ENCODE peak calls at places on chromosomes 11 and 22, in five cellular contexts. N, G, C, X and L are unnamed samples.

GRCh38 chr11:121889168-121889567 is 226.8 kb downstream of the BLID start:
- DNase-seq in N (no peak), G (no peak), C (no peak), X (no peak), L (no peak)

GRCh38 chr11:35163209-35163608 is 24.2 kb downstream of the CD44 start:
- DNase-seq in N (peak; percentile 55), G (no peak), C (no peak), X (no peak), L (no peak)

GRCh38 chr11:30585892-30586250 is 282 bp downstream of the MPPED2 start:
- DNase-seq in N (no peak), G (peak; percentile 51), C (no peak), X (no peak), L (no peak)

GRCh38 chr11:6920702-6921101 is at the start of gene OR2D3:
- DNase-seq in N (no peak), G (no peak), C (no peak), X (no peak), L (no peak)

GRCh38 chr11:77377734-77378133 is 76.2 kb upstream of the GDPD4 start:
- DNase-seq in N (peak; percentile 10), G (no peak), C (no peak), X (no peak), L (no peak)

GRCh38 chr22:47157093-47157420 is 394.6 kb downstream of the TBC1D22A start:
- DNase-seq in N (no peak), G (no peak), C (no peak), X (no peak), L (no peak)

GRCh38 chr11:130781906-130782305 is 134.4 kb downstream of the SNX19 start:
- DNase-seq in N (peak; percentile 87), G (no peak), C (no peak), X (no peak), L (peak; percentile 43)

GRCh38 chr11:14698771-14699170 is 55.2 kb downstream of the PDE3B start:
- DNase-seq in N (no peak), G (no peak), C (no peak), X (no peak), L (no peak)

GRCh38 chr22:23218053-23218866 is 38.0 kb downstream of the BCR start:
- DNase-seq in N (no peak), G (no peak), C (no peak), X (no peak), L (no peak)

GRCh38 chr11:47800759-47801158 is 33.6 kb upstream of the FNBP4 start:
- DNase-seq in N (no peak), G (no peak), C (no peak), X (no peak), L (no peak)

GRCh38 chr11:61830318-61831105 is 2.4 kb downstream of the FADS2 start:
- DNase-seq in N (no peak), G (no peak), C (no peak), X (no peak), L (peak; percentile 71)

GRCh38 chr11:93694586-93694985 is 33.1 kb downstream of the CEP295 start:
- DNase-seq in N (no peak), G (no peak), C (no peak), X (no peak), L (no peak)

GRCh38 chr11:1931326-1931725 is 11.8 kb downstream of the TNNT3 start:
- DNase-seq in N (no peak), G (no peak), C (no peak), X (no peak), L (no peak)

GRCh38 chr11:84164722-84165121 is 878.6 kb upstream of the CCDC90B start:
- DNase-seq in N (peak; percentile 5), G (no peak), C (no peak), X (no peak), L (no peak)

GRCh38 chr11:86577663-86578636 is 94.5 kb downstream of the ME3 start:
- DNase-seq in N (peak; percentile 67), G (no peak), C (no peak), X (no peak), L (no peak)

GRCh38 chr11:10309163-10310093 is 4.6 kb downstream of the ADM start:
- DNase-seq in N (peak; percentile 87), G (peak; percentile 44), C (no peak), X (no peak), L (peak; percentile 83)

GRCh38 chr22:27318516-27318915 is 483.0 kb downstream of the MN1 start:
- DNase-seq in N (peak; percentile 96), G (peak; percentile 7), C (no peak), X (no peak), L (peak; percentile 73)

GRCh38 chr11:65639623-65640482 is 2.0 kb downstream of the SIPA1 start:
- DNase-seq in N (no peak), G (no peak), C (no peak), X (no peak), L (no peak)

GRCh38 chr11:128716231-128716630 is 22.4 kb downstream of the FLI1 start:
- DNase-seq in N (peak; percentile 73), G (no peak), C (no peak), X (no peak), L (no peak)

GRCh38 chr22:27580311-27580897 is 221.2 kb downstream of the MN1 start:
- DNase-seq in N (no peak), G (no peak), C (no peak), X (no peak), L (no peak)

GRCh38 chr11:83722392-83722791 is 436.2 kb upstream of the CCDC90B start:
- DNase-seq in N (no peak), G (no peak), C (no peak), X (no peak), L (no peak)

GRCh38 chr11:118923721-118924587 is 1.8 kb downstream of the BCL9L start:
- DNase-seq in N (no peak), G (no peak), C (no peak), X (no peak), L (peak; percentile 48)

GRCh38 chr11:3944198-3944597 is 88.7 kb downstream of the STIM1 start:
- DNase-seq in N (no peak), G (no peak), C (no peak), X (no peak), L (no peak)

GRCh38 chr11:60985501-60985900 is 14.0 kb downstream of the CD6 start:
- DNase-seq in N (no peak), G (no peak), C (no peak), X (no peak), L (no peak)

GRCh38 chr11:100810666-100811065 is 123.6 kb downstream of the ARHGAP42 start:
- DNase-seq in N (no peak), G (no peak), C (no peak), X (no peak), L (no peak)

GRCh38 chr11:78651923-78652602 is 77.4 kb upstream of the NARS2 start:
- DNase-seq in N (no peak), G (no peak), C (no peak), X (no peak), L (no peak)

GRCh38 chr11:78654071-78654470 is 79.4 kb upstream of the NARS2 start:
- DNase-seq in N (no peak), G (no peak), C (no peak), X (no peak), L (no peak)

GRCh38 chr11:78652866-78653265 is 78.2 kb upstream of the NARS2 start:
- DNase-seq in N (no peak), G (no peak), C (no peak), X (no peak), L (no peak)

GRCh38 chr11:78654866-78655265 is 80.2 kb upstream of the NARS2 start:
- DNase-seq in N (no peak), G (no peak), C (no peak), X (no peak), L (no peak)

GRCh38 chr11:78653294-78653909 is 78.7 kb upstream of the NARS2 start:
- DNase-seq in N (no peak), G (no peak), C (no peak), X (no peak), L (no peak)
- H2BK12ac ChIP-seq in N (no peak overlapping the region), G (no peak overlapping the region), C (no peak overlapping the region), X (no peak overlapping the region), L (no peak overlapping the region)

DNA sequence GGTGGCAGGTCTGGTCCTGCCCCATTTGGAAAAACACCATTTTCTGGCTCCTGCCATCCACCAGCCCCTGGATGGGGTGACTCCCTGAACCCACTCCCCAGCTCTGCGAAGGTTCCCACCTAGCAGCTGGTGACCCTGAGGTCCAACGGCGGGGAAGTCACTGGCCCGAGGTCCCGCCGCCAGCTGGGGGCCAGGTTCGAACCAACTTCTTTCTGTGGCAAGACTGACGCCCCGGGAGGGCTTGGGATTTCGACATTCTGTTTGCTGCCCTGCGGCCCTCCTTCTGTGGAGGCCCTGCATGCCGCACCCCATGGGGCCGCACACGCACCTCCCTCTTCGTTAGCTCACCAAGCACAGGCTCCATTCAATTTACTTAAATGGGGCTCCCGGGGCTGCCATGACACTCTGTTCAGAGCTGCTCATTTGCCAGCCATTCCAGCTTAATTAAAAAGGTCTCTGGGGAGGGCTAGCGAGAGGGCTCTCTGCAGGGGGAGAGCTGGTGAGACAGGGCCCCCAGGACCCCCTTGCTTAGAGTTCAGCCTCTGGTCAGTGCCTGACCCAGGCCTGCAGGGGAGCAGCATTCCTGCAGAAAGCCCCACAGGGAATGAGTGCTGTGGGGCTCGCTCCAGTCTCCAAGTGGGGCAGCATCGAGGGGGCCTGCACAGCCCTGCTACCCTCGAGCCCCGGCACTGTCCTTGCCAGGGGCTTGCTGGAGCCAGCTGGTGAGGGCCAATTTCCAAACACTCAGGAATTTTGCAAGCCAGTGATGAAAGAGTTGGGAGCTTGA is 80.6 kb downstream of the CACNA1I start:
- DNase-seq in N (no peak), G (no peak), C (no peak), X (no peak), L (no peak)
- H2BK12ac ChIP-seq in N (no peak overlapping the region), G (no peak overlapping the region), C (no peak overlapping the region), X (no peak overlapping the region), L (no peak overlapping the region)

DNA sequence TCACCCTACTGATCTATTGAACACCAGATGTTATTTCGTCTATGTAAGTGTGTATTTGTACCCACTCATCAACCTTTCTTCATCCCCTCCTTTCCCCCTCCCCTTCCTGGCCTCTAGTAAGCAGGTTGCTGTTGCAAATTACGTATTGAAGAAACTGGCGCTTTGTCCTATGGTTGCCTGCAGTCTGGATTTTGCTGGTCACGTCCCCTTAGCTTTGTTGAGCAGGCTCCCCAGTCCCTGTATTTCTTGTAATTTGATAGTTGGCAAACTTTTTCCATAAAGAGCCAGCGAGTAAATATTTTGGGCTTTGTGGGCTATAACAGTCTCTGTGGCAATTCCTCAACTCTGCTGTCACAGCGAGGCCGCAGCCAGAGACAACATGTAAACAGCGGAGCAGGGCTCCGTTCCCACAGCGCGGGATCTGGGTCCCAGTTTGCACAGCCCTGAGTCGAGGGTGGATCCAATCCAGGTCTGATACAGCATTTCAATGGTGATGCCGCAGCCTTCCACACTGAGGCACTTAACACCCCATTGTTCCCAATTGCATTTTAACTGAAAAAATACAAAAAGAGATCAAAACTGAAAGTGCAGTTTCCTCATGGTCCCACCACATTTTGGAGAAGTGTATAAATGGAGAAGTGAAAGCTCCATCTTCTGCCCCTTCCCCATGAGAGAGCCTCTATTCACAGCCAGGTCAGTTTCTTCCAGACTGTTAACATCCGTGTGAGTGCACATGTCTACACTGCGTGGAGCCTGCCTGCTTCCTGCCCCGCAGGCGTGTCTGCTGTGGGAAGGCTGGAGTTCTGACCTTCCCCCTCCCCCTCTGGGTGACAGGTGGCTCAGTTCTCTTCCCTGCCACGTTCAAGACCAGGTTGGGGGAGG is 89.0 kb downstream of the RPS6KA4 start:
- DNase-seq in N (peak; percentile 57), G (peak; percentile 8), C (no peak), X (no peak), L (no peak)
- H2BK12ac ChIP-seq in N (no peak overlapping the region), G (no peak overlapping the region), C (no peak overlapping the region), X (no peak overlapping the region), L (peak overlapping the region; percentile 51)

DNA sequence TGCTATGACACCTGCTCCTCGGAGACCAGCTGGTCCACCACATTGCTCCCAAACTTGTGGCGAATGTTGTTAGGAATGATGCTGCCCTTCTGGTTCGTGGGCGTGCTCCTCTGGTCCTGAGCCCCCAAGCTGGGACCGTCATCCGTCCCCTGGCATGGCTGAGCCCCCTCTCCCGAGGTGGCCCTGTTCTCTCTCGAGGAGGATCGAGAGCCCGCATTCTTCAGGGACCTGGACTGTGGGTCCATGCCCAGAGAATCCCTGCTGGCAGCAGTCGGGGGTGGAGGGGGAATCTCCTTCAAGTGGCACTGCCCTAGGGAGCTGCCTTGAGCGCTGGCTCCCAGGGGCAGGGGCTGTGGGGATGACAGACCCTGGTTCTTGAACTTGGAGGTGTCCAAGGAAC is 17.4 kb downstream of the TST start:
- DNase-seq in N (no peak), G (no peak), C (no peak), X (no peak), L (no peak)
- H2BK12ac ChIP-seq in N (no peak overlapping the region), G (no peak overlapping the region), C (no peak overlapping the region), X (no peak overlapping the region), L (no peak overlapping the region)